ENCODE peak calls at places on chromosomes 7 and 10, in six cellular contexts. V is stimulated activated CD4-positive, alpha-beta T cell treated with anti-CD3 and anti-CD28 coated beads, Interleukin-4, amount 100 ng/mL, for 4 hours; Q is T follicular helper cell; Z is chondrocyte; Y is stimulated activated CD8-positive, alpha-beta memory T cell treated with anti-CD3 and anti-CD28 coated beads, Interleukin-4, amount 100 ng/mL, for 1 hour; P is IMR-90. W is an unnamed sample.

GRCh38 chr10:17984056-17984455 is 32.3 kb downstream of the SLC39A12 start:
- DNase-seq in Q (no peak), Y (no peak), V (no peak), P (peak), Z (no peak), W (no peak)

GRCh38 chr7:133950856-133951255 is 176.3 kb upstream of the LRGUK start:
- DNase-seq in Q (no peak), Y (no peak), V (no peak), Z (no peak), P (no peak), W (no peak)

GRCh38 chr10:123109466-123109865 is 26.3 kb upstream of the HMX3 start:
- DNase-seq in V (no peak), Z (no peak), Y (no peak), Q (no peak), P (no peak), W (no peak)

GRCh38 chr7:72161534-72161933 is 250.6 kb downstream of the CALN1 start:
- DNase-seq in Z (no peak), V (no peak), Y (no peak), P (no peak), Q (no peak), W (no peak)

GRCh38 chr7:45267262-45267661 is 109.7 kb downstream of the RAMP3 start:
- DNase-seq in V (no peak), Q (no peak), P (peak), Y (no peak), Z (no peak), W (peak)

GRCh38 chr7:28926871-28927597 is 31.1 kb downstream of the TRIL start:
- DNase-seq in Y (no peak), V (peak), Q (peak), Z (no peak), P (peak), W (peak)

GRCh38 chr10:48470115-48470892 is 134.6 kb downstream of the ARHGAP22 start:
- DNase-seq in Y (no peak), Q (no peak), P (peak), V (no peak), Z (no peak), W (no peak)

GRCh38 chr10:72567421-72567820 is 58.5 kb downstream of the MICU1 start:
- DNase-seq in Z (no peak), Q (no peak), V (no peak), P (peak), Y (no peak), W (peak)

GRCh38 chr7:134315679-134316538 is 821 bp downstream of the SLC35B4 start:
- DNase-seq in V (no peak), Q (no peak), Z (no peak), P (peak), Y (no peak), W (peak)

GRCh38 chr7:83161851-83162401 is 758 bp downstream of the PCLO start:
- DNase-seq in Q (no peak), Y (no peak), V (no peak), Z (no peak), P (no peak), W (no peak)

GRCh38 chr10:4651404-4652037 is 174.5 kb upstream of the AKR1E2 start:
- DNase-seq in P (no peak), Q (no peak), Z (no peak), Y (no peak), V (peak), W (no peak)

GRCh38 chr7:23927709-23928108 is 217.7 kb downstream of the STK31 start:
- DNase-seq in V (no peak), P (no peak), Z (no peak), Q (no peak), Y (no peak), W (no peak)

GRCh38 chr7:50203521-50203920 is 101.0 kb upstream of the IKZF1 start:
- DNase-seq in V (no peak), Z (no peak), P (no peak), Y (no peak), Q (no peak), W (no peak)

GRCh38 chr10:60309371-60309770 is 80.3 kb downstream of the ANK3 start:
- DNase-seq in Q (no peak), Y (no peak), V (no peak), P (no peak), Z (no peak), W (no peak)

GRCh38 chr7:4765776-4766490 is 9.5 kb upstream of the AP5Z1 start:
- DNase-seq in Q (no peak), Y (no peak), Z (no peak), V (no peak), P (no peak), W (no peak)

GRCh38 chr7:82410461-82410860 is 33.1 kb downstream of the CACNA2D1 start:
- DNase-seq in P (no peak), Z (no peak), Y (no peak), V (no peak), Q (no peak), W (no peak)

GRCh38 chr7:22093003-22093402 is 147.3 kb upstream of the CDCA7L start:
- DNase-seq in Y (no peak), Q (no peak), P (no peak), V (no peak), Z (no peak), W (peak)

GRCh38 chr7:157707983-157708720 is 371.3 kb downstream of the DNAJB6 start:
- DNase-seq in V (no peak), Y (no peak), Z (peak), P (no peak), Q (no peak), W (no peak)

GRCh38 chr7:150914196-150914595 is 61.9 kb downstream of the AOC1 start:
- DNase-seq in V (no peak), P (no peak), Z (no peak), Y (no peak), Q (no peak), W (no peak)

GRCh38 chr10:35795131-35795819 is 153.2 kb upstream of the FZD8 start:
- DNase-seq in Y (no peak), V (no peak), Z (no peak), Q (no peak), P (peak), W (no peak)

GRCh38 chr10:48363617-48364355 is 57.3 kb downstream of the MAPK8 start:
- DNase-seq in Q (no peak), V (no peak), P (peak), Z (no peak), Y (no peak), W (peak)

GRCh38 chr7:143519411-143520131 is 41.9 kb downstream of the TAS2R41 start:
- DNase-seq in Q (no peak), V (no peak), Y (no peak), P (peak), Z (no peak), W (no peak)

GRCh38 chr10:4246881-4247358 is 461.9 kb upstream of the KLF6 start:
- DNase-seq in Q (no peak), V (no peak), Z (no peak), P (peak), Y (no peak), W (peak)

GRCh38 chr10:71889388-71889987 is 38.4 kb upstream of the PSAP start:
- DNase-seq in Q (no peak), Y (no peak), Z (no peak), V (no peak), P (no peak), W (no peak)

GRCh38 chr10:118472415-118472814 is 123.0 kb downstream of the PRLHR start:
- DNase-seq in Z (no peak), P (no peak), Y (no peak), Q (no peak), V (no peak), W (no peak)

GRCh38 chr10:51910189-51910588 is 210.8 kb upstream of the CSTF2T start:
- DNase-seq in Y (no peak), V (no peak), Z (no peak), Q (no peak), P (peak), W (no peak)

GRCh38 chr7:111744501-111745155 is 182.3 kb upstream of the IMMP2L start:
- DNase-seq in V (no peak), P (peak), Z (no peak), Q (no peak), Y (no peak), W (peak)

GRCh38 chr7:139230484-139230773 is 608 bp upstream of the UBN2 start:
- DNase-seq in Q (no peak), V (no peak), P (no peak), Z (no peak), Y (no peak), W (no peak)

GRCh38 chr10:18472977-18473376 is 178.4 kb downstream of the NSUN6 start:
- DNase-seq in Z (no peak), Q (no peak), P (no peak), V (no peak), Y (no peak), W (no peak)

GRCh38 chr10:29063806-29064644 is 224.8 kb upstream of the LYZL1 start:
- DNase-seq in Q (no peak), V (no peak), Y (no peak), P (peak), Z (no peak), W (peak)

GRCh38 chr7:107891619-107892366 is 810 bp downstream of the DLD start:
- DNase-seq in Q (no peak), Y (no peak), P (peak), V (no peak), Z (no peak), W (no peak)

GRCh38 chr10:31314256-31315183 is 4.5 kb upstream of the ZEB1 start:
- DNase-seq in Z (no peak), V (no peak), Q (no peak), Y (no peak), P (no peak), W (no peak)

GRCh38 chr7:40604601-40605438 is 470.0 kb downstream of the SUGCT start:
- DNase-seq in V (no peak), Q (no peak), P (peak), Z (no peak), Y (no peak), W (no peak)

GRCh38 chr10:61175331-61175730 is 231.3 kb upstream of the RHOBTB1 start:
- DNase-seq in V (no peak), Z (no peak), Q (no peak), Y (no peak), P (peak), W (peak)

GRCh38 chr10:3893102-3893473 is 108.1 kb upstream of the KLF6 start:
- DNase-seq in Y (no peak), P (no peak), Z (no peak), Q (no peak), V (no peak), W (no peak)

GRCh38 chr7:149819961-149820340 is 18.2 kb upstream of the ZNF862 start:
- DNase-seq in Z (peak), V (no peak), Y (no peak), P (no peak), Q (no peak), W (no peak)

GRCh38 chr10:110912374-110912773 is 6.6 kb downstream of the BBIP1 start:
- DNase-seq in V (no peak), P (peak), Q (no peak), Z (no peak), Y (no peak), W (peak)

GRCh38 chr7:360454-361100 is 70.6 kb downstream of the FOXL3 start:
- DNase-seq in P (no peak), Q (no peak), Y (no peak), V (peak), Z (peak), W (no peak)

GRCh38 chr7:157684596-157685429 is 348.0 kb downstream of the DNAJB6 start:
- DNase-seq in Y (no peak), Z (peak), V (no peak), Q (no peak), P (no peak), W (no peak)

GRCh38 chr10:44298713-44299112 is 86.2 kb downstream of the CXCL12 start:
- DNase-seq in V (no peak), Y (no peak), P (no peak), Z (no peak), Q (no peak), W (no peak)

W was measured in AG08395.